ENCODE peak calls at places on chromosomes 12 and 14, in five cellular contexts. One of them, this sample, is unnamed.
A peak's percentile ranks its signal among the peaks of the same experiment; 100 is the strongest.

GRCh38 chr14:23681337-23681736 is 45.2 kb downstream of the DHRS2 start:
- DNase-seq in uterus: no peak
- DNase-seq in DND-41: no peak
- DNase-seq in CD8-positive, alpha-beta T cell: no peak
- DNase-seq in gastrocnemius medialis: no peak
- DNase-seq in this sample: no peak

GRCh38 chr14:92652413-92653151 is 95.8 kb downstream of the LGMN start:
- DNase-seq in uterus: no peak
- DNase-seq in DND-41: no peak
- DNase-seq in CD8-positive, alpha-beta T cell: no peak
- DNase-seq in gastrocnemius medialis: no peak
- DNase-seq in this sample: peak; percentile 57

GRCh38 chr12:1531160-1531653 is 63.2 kb downstream of the FBXL14 start:
- DNase-seq in uterus: no peak
- DNase-seq in DND-41: no peak
- DNase-seq in CD8-positive, alpha-beta T cell: no peak
- DNase-seq in gastrocnemius medialis: no peak
- DNase-seq in this sample: no peak

GRCh38 chr12:82486524-82487235 is 128.4 kb downstream of the METTL25 start:
- DNase-seq in uterus: no peak
- DNase-seq in DND-41: no peak
- DNase-seq in CD8-positive, alpha-beta T cell: no peak
- DNase-seq in gastrocnemius medialis: no peak
- DNase-seq in this sample: no peak

GRCh38 chr12:45644521-45644920 is 85.0 kb upstream of the ARID2 start:
- DNase-seq in uterus: no peak
- DNase-seq in DND-41: peak; percentile 92
- DNase-seq in CD8-positive, alpha-beta T cell: no peak
- DNase-seq in gastrocnemius medialis: no peak
- DNase-seq in this sample: no peak

GRCh38 chr14:67487937-67488893 is at the start of gene TMEM229B:
- DNase-seq in uterus: no peak
- DNase-seq in DND-41: peak; percentile 96
- DNase-seq in CD8-positive, alpha-beta T cell: peak; percentile 65
- DNase-seq in gastrocnemius medialis: no peak
- DNase-seq in this sample: peak; percentile 82

GRCh38 chr12:113642216-113642615 is 170.5 kb upstream of the LHX5 start:
- DNase-seq in uterus: no peak
- DNase-seq in DND-41: no peak
- DNase-seq in CD8-positive, alpha-beta T cell: no peak
- DNase-seq in gastrocnemius medialis: no peak
- DNase-seq in this sample: no peak

GRCh38 chr12:16310934-16311333 is 33.4 kb upstream of the SLC15A5 start:
- DNase-seq in uterus: no peak
- DNase-seq in DND-41: no peak
- DNase-seq in CD8-positive, alpha-beta T cell: no peak
- DNase-seq in gastrocnemius medialis: no peak
- DNase-seq in this sample: no peak

GRCh38 chr14:54675236-54676125 is 108.6 kb downstream of the SAMD4A start:
- DNase-seq in uterus: no peak
- DNase-seq in DND-41: no peak
- DNase-seq in CD8-positive, alpha-beta T cell: no peak
- DNase-seq in gastrocnemius medialis: no peak
- DNase-seq in this sample: no peak

GRCh38 chr12:30010071-30011052 is 226.6 kb upstream of the TMTC1 start:
- DNase-seq in uterus: no peak
- DNase-seq in DND-41: no peak
- DNase-seq in CD8-positive, alpha-beta T cell: no peak
- DNase-seq in gastrocnemius medialis: no peak
- DNase-seq in this sample: no peak

GRCh38 chr12:31868980-31869379 is 90.2 kb upstream of the RESF1 start:
- DNase-seq in uterus: peak; percentile 28
- DNase-seq in DND-41: no peak
- DNase-seq in CD8-positive, alpha-beta T cell: no peak
- DNase-seq in gastrocnemius medialis: no peak
- DNase-seq in this sample: no peak

GRCh38 chr14:92603309-92604257 is 90.0 kb downstream of the RIN3 start:
- DNase-seq in uterus: no peak
- DNase-seq in DND-41: no peak
- DNase-seq in CD8-positive, alpha-beta T cell: peak; percentile 51
- DNase-seq in gastrocnemius medialis: peak; percentile 24
- DNase-seq in this sample: peak; percentile 88

GRCh38 chr12:29552324-29552927 is 54.9 kb upstream of the OVCH1 start:
- DNase-seq in uterus: peak; percentile 52
- DNase-seq in DND-41: peak; percentile 63
- DNase-seq in CD8-positive, alpha-beta T cell: peak; percentile 34
- DNase-seq in gastrocnemius medialis: peak; percentile 51
- DNase-seq in this sample: peak; percentile 18

GRCh38 chr12:27999521-27999920 is 27.0 kb upstream of the PTHLH start:
- DNase-seq in uterus: no peak
- DNase-seq in DND-41: no peak
- DNase-seq in CD8-positive, alpha-beta T cell: no peak
- DNase-seq in gastrocnemius medialis: no peak
- DNase-seq in this sample: no peak

GRCh38 chr12:13004986-13005385 is 4.9 kb upstream of the HEBP1 start:
- DNase-seq in uterus: no peak
- DNase-seq in DND-41: no peak
- DNase-seq in CD8-positive, alpha-beta T cell: no peak
- DNase-seq in gastrocnemius medialis: no peak
- DNase-seq in this sample: no peak

GRCh38 chr12:13002301-13003097 is 2.4 kb upstream of the HEBP1 start:
- DNase-seq in uterus: no peak
- DNase-seq in DND-41: no peak
- DNase-seq in CD8-positive, alpha-beta T cell: no peak
- DNase-seq in gastrocnemius medialis: no peak
- DNase-seq in this sample: no peak

GRCh38 chr12:13004368-13004767 is 4.3 kb upstream of the HEBP1 start:
- DNase-seq in uterus: no peak
- DNase-seq in DND-41: no peak
- DNase-seq in CD8-positive, alpha-beta T cell: no peak
- DNase-seq in gastrocnemius medialis: no peak
- DNase-seq in this sample: no peak

GRCh38 chr12:13007496-13008233 is 7.6 kb upstream of the HEBP1 start:
- DNase-seq in uterus: no peak
- DNase-seq in DND-41: no peak
- DNase-seq in CD8-positive, alpha-beta T cell: no peak
- DNase-seq in gastrocnemius medialis: no peak
- DNase-seq in this sample: no peak

GRCh38 chr12:13005649-13006048 is 5.6 kb upstream of the HEBP1 start:
- DNase-seq in uterus: no peak
- DNase-seq in DND-41: no peak
- DNase-seq in CD8-positive, alpha-beta T cell: no peak
- DNase-seq in gastrocnemius medialis: no peak
- DNase-seq in this sample: no peak
- H3K4me3 ChIP-seq in uterus: no peak overlapping the region
- H3K4me3 ChIP-seq in DND-41: no peak overlapping the region
- H3K4me3 ChIP-seq in CD8-positive, alpha-beta T cell: no peak overlapping the region
- H3K4me3 ChIP-seq in gastrocnemius medialis: no peak overlapping the region
- H3K4me3 ChIP-seq in this sample: no peak overlapping the region

GRCh38 chr12:32885831-32886230 is 10.7 kb downstream of the PKP2 start:
- DNase-seq in uterus: no peak
- DNase-seq in DND-41: no peak
- DNase-seq in CD8-positive, alpha-beta T cell: no peak
- DNase-seq in gastrocnemius medialis: no peak
- DNase-seq in this sample: no peak
- H3K27ac ChIP-seq in uterus: no peak overlapping the region
- H3K27ac ChIP-seq in DND-41: no peak overlapping the region
- H3K27ac ChIP-seq in CD8-positive, alpha-beta T cell: no peak overlapping the region
- H3K27ac ChIP-seq in gastrocnemius medialis: no peak overlapping the region
- H3K27ac ChIP-seq in this sample: no peak overlapping the region

GRCh38 chr14:22263961-22264360 is 325.1 kb downstream of the DAD1 start:
- DNase-seq in uterus: no peak
- DNase-seq in DND-41: no peak
- DNase-seq in CD8-positive, alpha-beta T cell: no peak
- DNase-seq in gastrocnemius medialis: no peak
- DNase-seq in this sample: no peak
- H3K36me3 ChIP-seq in uterus: no peaks in the 10 kb centered on the region
- H3K36me3 ChIP-seq in DND-41: no peaks in the 10 kb centered on the region
- H3K36me3 ChIP-seq in CD8-positive, alpha-beta T cell: no peaks in the 10 kb centered on the region
- H3K36me3 ChIP-seq in gastrocnemius medialis: no peaks in the 10 kb centered on the region
- H3K36me3 ChIP-seq in this sample: no peaks in the 10 kb centered on the region

DNA sequence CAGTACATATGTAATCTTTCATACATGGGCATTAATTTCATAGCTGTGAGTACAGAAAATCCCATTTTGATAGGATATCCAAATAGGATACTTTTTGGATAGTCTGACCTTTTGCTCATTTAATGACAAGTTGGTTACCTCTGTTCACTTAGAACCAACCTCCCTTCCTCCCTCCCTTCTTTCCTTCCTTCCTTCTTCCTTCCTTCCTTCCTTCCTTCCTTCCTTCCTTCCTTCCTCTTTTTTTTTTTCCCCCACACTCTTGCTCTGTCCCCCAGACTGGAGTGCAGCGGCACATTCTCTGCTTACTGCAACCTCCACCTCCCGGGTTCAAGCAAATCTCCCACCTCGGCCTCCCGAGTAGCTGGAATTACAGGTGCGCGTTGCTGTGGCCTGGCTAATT is 162.9 kb downstream of the FUT8 start:
- DNase-seq in uterus: no peak
- DNase-seq in DND-41: no peak
- DNase-seq in CD8-positive, alpha-beta T cell: no peak
- DNase-seq in gastrocnemius medialis: no peak
- DNase-seq in this sample: no peak
- H3K4me3 ChIP-seq in uterus: no peak overlapping the region
- H3K4me3 ChIP-seq in DND-41: no peak overlapping the region
- H3K4me3 ChIP-seq in CD8-positive, alpha-beta T cell: no peak overlapping the region
- H3K4me3 ChIP-seq in gastrocnemius medialis: no peak overlapping the region
- H3K4me3 ChIP-seq in this sample: no peak overlapping the region

DNA sequence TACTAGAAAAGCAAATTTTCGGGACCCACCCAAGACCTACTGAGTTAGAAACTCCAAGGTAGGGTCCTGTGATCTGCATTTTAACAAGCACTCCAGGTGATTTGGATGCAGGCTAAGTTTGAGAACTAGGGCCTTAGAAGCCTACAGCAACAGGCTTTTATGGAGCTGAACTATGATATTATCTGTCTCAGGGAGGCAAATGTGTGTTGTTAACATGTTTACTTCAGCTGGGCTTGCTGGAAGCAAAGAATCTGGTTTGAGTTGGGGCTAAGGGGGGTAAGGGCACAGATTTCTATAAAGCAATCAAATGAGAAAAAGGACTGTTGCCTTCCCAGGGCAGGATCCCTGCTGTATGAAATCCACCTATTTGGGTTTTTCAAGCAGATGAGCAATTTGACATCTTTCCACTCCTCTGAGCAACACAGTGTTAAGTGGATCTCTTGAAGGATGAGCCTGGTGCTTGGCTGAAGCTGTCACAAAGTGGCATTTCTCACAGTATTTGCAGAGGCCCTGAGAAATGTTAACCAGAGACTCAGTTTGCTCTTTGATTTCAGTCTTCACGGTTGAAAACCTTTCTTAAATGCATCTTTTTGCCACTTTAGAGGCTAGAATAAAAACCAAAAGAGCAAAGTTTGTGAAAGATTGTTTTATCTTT is 36.2 kb upstream of the SOCS2 start:
- DNase-seq in uterus: no peak
- DNase-seq in DND-41: no peak
- DNase-seq in CD8-positive, alpha-beta T cell: no peak
- DNase-seq in gastrocnemius medialis: no peak
- DNase-seq in this sample: no peak
- H3K27ac ChIP-seq in uterus: no peak overlapping the region
- H3K27ac ChIP-seq in DND-41: no peak overlapping the region
- H3K27ac ChIP-seq in CD8-positive, alpha-beta T cell: no peak overlapping the region
- H3K27ac ChIP-seq in gastrocnemius medialis: no peak overlapping the region
- H3K27ac ChIP-seq in this sample: peak overlapping the region; percentile 26

GRCh38 chr12:121598672-121599287 is 18.0 kb upstream of the KDM2B start:
- DNase-seq in uterus: no peak
- DNase-seq in DND-41: no peak
- DNase-seq in CD8-positive, alpha-beta T cell: no peak
- DNase-seq in gastrocnemius medialis: no peak
- DNase-seq in this sample: no peak
- H3K36me3 ChIP-seq in uterus: no peaks in the 10 kb centered on the region
- H3K36me3 ChIP-seq in DND-41: peaks cover 2% of the 10 kb centered on the region
- H3K36me3 ChIP-seq in CD8-positive, alpha-beta T cell: no peaks in the 10 kb centered on the region
- H3K36me3 ChIP-seq in gastrocnemius medialis: no peaks in the 10 kb centered on the region
- H3K36me3 ChIP-seq in this sample: no peaks in the 10 kb centered on the region

DNA sequence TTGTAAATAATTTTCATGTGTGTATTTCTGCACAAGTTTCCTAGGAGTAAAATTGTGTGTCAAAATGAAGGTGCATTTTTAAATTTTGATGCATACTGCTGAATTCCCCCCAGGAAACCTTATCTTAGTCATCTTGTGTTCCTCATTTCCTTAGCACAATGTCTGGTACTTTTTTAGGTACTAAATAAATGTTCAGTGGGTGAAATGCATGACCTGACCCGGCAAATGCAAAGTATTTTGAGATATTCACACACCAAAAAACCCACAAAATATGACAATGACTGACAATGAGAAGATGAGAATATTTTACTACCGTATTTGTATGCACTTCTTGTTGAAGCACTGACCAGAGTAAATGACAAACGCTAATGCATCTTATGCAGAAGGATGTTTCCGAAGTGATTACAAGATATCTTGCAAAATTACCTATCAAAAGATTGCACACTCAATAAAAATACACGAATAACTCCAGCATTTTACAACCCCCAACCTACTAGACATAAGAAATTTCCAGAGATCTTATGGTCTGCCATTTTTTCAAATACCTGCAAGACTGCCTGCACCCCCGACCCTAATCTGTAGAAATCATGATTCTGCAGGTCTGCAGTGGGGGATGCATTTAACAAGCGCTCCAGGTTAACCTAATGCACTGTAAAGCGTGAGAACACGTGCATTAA is 895 bp upstream of the PRKAB1 start:
- DNase-seq in uterus: no peak
- DNase-seq in DND-41: no peak
- DNase-seq in CD8-positive, alpha-beta T cell: no peak
- DNase-seq in gastrocnemius medialis: no peak
- DNase-seq in this sample: no peak
- H3K4me3 ChIP-seq in uterus: peak overlapping the region; percentile 75
- H3K4me3 ChIP-seq in DND-41: peak overlapping the region; percentile 81
- H3K4me3 ChIP-seq in CD8-positive, alpha-beta T cell: peak overlapping the region; percentile 96
- H3K4me3 ChIP-seq in gastrocnemius medialis: peak overlapping the region; percentile 98
- H3K4me3 ChIP-seq in this sample: peak overlapping the region; percentile 95

GRCh38 chr12:106058256-106059182 is 80.2 kb downstream of the NUAK1 start:
- DNase-seq in uterus: no peak
- DNase-seq in DND-41: no peak
- DNase-seq in CD8-positive, alpha-beta T cell: no peak
- DNase-seq in gastrocnemius medialis: no peak
- DNase-seq in this sample: no peak
- H3K27ac ChIP-seq in uterus: peak overlapping the region; percentile 27
- H3K27ac ChIP-seq in DND-41: no peak overlapping the region
- H3K27ac ChIP-seq in CD8-positive, alpha-beta T cell: no peak overlapping the region
- H3K27ac ChIP-seq in gastrocnemius medialis: no peak overlapping the region
- H3K27ac ChIP-seq in this sample: no peak overlapping the region

This sample was measured in CD4-positive, CD25-positive, alpha-beta regulatory T cell.